ENCODE peak calls at places on chromosomes 4 and X, in nine cellular contexts. W is mammary epithelial cell, E is lower leg skin, N is endothelial cell, C is nephron progenitor cell, Z is fibroblast of mammary gland, Y is mucosa of descending colon, U is natural killer cell, D is choroid plexus epithelial cell. A is an unnamed sample.

GRCh38 chrX:65866146-65866545 is 173.7 kb downstream of the VSIG4 start:
- DNase-seq in D (no peak), N (no peak), W (peak), Y (no peak), C (no peak), Z (no peak), E (no peak), U (no peak), A (no peak)

GRCh38 chr4:185143596-185143969 is 517 bp downstream of the SLC25A4 start:
- DNase-seq in Y (peak), N (no peak), Z (no peak), U (no peak), E (peak), W (peak), C (no peak), D (peak), A (peak)

GRCh38 chrX:86845101-86845500 is 672.5 kb upstream of the KLHL4 start:
- DNase-seq in Y (no peak), Z (no peak), U (no peak), W (no peak), C (no peak), N (no peak), E (no peak), D (no peak), A (no peak)

GRCh38 chrX:110491846-110492620 is 133.4 kb downstream of the RTL9 start:
- DNase-seq in W (no peak), E (no peak), Z (peak), Y (no peak), N (no peak), C (no peak), U (no peak), D (no peak), A (no peak)

GRCh38 chr4:124278477-124278876 is 434.1 kb downstream of the ANKRD50 start:
- DNase-seq in N (no peak), D (peak), U (no peak), Y (no peak), Z (no peak), E (no peak), W (peak), C (no peak), A (no peak)

GRCh38 chr4:57249083-57249482 is 138.9 kb upstream of the IGFBP7 start:
- DNase-seq in Y (no peak), C (no peak), Z (peak), U (no peak), W (peak), N (no peak), D (peak), E (no peak), A (no peak)

GRCh38 chr4:174214102-174214878 is 69.2 kb downstream of the FBXO8 start:
- DNase-seq in E (no peak), C (peak), W (no peak), U (no peak), Y (no peak), N (no peak), Z (no peak), D (no peak), A (no peak)

GRCh38 chr4:111187108-111187507 is 564.2 kb upstream of the PITX2 start:
- DNase-seq in D (no peak), W (no peak), U (no peak), N (no peak), Y (no peak), Z (no peak), C (no peak), E (no peak), A (no peak)

GRCh38 chrX:38175140-38175539 is 45.5 kb downstream of the SRPX start:
- DNase-seq in W (peak), E (no peak), Y (no peak), N (peak), Z (no peak), U (no peak), C (peak), D (peak), A (no peak)

GRCh38 chr4:158970786-158971185 is 132.1 kb upstream of the RAPGEF2 start:
- DNase-seq in E (no peak), D (no peak), W (no peak), C (no peak), Y (no peak), U (no peak), N (no peak), Z (no peak), A (no peak)

GRCh38 chrX:154748712-154749339 is 2.1 kb downstream of the GAB3 start:
- DNase-seq in U (no peak), Z (peak), N (peak), W (peak), Y (no peak), C (peak), E (no peak), D (peak), A (peak)

GRCh38 chr4:183398298-183399129 is 45.9 kb upstream of the CDKN2AIP start:
- DNase-seq in U (peak), D (peak), N (peak), E (peak), Z (peak), C (peak), Y (peak), W (peak), A (peak)

GRCh38 chr4:186068581-186069402 is at the start of gene TLR3:
- DNase-seq in E (no peak), Y (no peak), Z (peak), D (peak), W (peak), C (no peak), U (no peak), N (no peak), A (peak)

GRCh38 chr4:95439896-95440295 is 108.9 kb downstream of the UNC5C start:
- DNase-seq in E (no peak), W (no peak), N (no peak), Y (no peak), U (no peak), Z (no peak), D (no peak), C (no peak), A (no peak)

GRCh38 chr4:139458999-139459398 is 5.1 kb downstream of the RAB33B start:
- DNase-seq in W (peak), N (no peak), Y (no peak), U (no peak), C (no peak), Z (peak), E (no peak), D (no peak), A (no peak)

GRCh38 chrX:44906041-44906440 is 33.1 kb downstream of the KDM6A start:
- DNase-seq in D (no peak), Y (no peak), C (no peak), W (no peak), U (no peak), Z (no peak), N (no peak), E (no peak), A (no peak)

GRCh38 chrX:19814240-19814639 is 73.2 kb downstream of the SH3KBP1 start:
- DNase-seq in N (no peak), C (no peak), U (no peak), Y (no peak), D (no peak), W (no peak), E (no peak), Z (no peak), A (no peak)

GRCh38 chr4:5824635-5825034 is 68.3 kb downstream of the CRMP1 start:
- DNase-seq in W (peak), C (no peak), Z (peak), D (peak), Y (no peak), U (no peak), E (no peak), N (peak), A (peak)

GRCh38 chr4:107243141-107243779 is 207.1 kb upstream of the DKK2 start:
- DNase-seq in U (no peak), C (peak), Y (peak), Z (peak), N (no peak), W (no peak), E (no peak), D (no peak), A (peak)

GRCh38 chr4:125322363-125322730 is 7.6 kb downstream of the FAT4 start:
- DNase-seq in Y (no peak), E (no peak), D (peak), Z (peak), U (no peak), W (peak), N (no peak), C (no peak), A (no peak)

GRCh38 chrX:47751670-47752069 is 85.0 kb upstream of the ZNF81 start:
- DNase-seq in Y (peak), C (peak), N (peak), E (no peak), Z (peak), W (peak), D (peak), U (no peak), A (no peak)

GRCh38 chrX:113514906-113515305 is 674.3 kb upstream of the AMOT start:
- DNase-seq in E (no peak), C (no peak), W (no peak), U (no peak), Z (no peak), N (no peak), Y (no peak), D (no peak), A (no peak)

GRCh38 chr4:17758459-17758858 is 23.0 kb downstream of the FAM184B start:
- DNase-seq in N (no peak), W (no peak), E (no peak), D (no peak), U (no peak), C (peak), Y (no peak), Z (no peak), A (no peak)

GRCh38 chr4:1250527-1250812 is 1.5 kb upstream of the CTBP1 start:
- DNase-seq in W (no peak), E (peak), C (no peak), U (no peak), Z (no peak), N (no peak), D (no peak), Y (peak), A (no peak)

GRCh38 chrX:19800821-19801220 is 86.6 kb downstream of the SH3KBP1 start:
- DNase-seq in C (no peak), Y (no peak), U (no peak), W (no peak), Z (no peak), N (no peak), E (no peak), D (no peak), A (no peak)

GRCh38 chr4:29726938-29727337 is 993.2 kb upstream of the PCDH7 start:
- DNase-seq in Y (no peak), Z (no peak), U (no peak), E (no peak), W (no peak), D (no peak), N (no peak), C (no peak), A (no peak)

GRCh38 chr4:72216539-72217277 is 184.9 kb downstream of the NPFFR2 start:
- DNase-seq in N (no peak), W (no peak), Z (no peak), D (no peak), E (no peak), C (no peak), Y (no peak), U (no peak), A (no peak)

GRCh38 chr4:86117781-86118302 is 242.0 kb downstream of the MAPK10 start:
- DNase-seq in Z (peak), C (no peak), D (peak), U (no peak), E (no peak), Y (no peak), N (no peak), W (no peak), A (peak)

GRCh38 chr4:42150653-42151567 is 1.5 kb downstream of the BEND4 start:
- DNase-seq in E (no peak), W (peak), U (no peak), Z (no peak), N (peak), Y (peak), D (no peak), C (peak), A (no peak)

GRCh38 chr4:42148453-42148852 is 4.0 kb downstream of the BEND4 start:
- DNase-seq in N (no peak), C (no peak), W (no peak), U (no peak), E (no peak), Y (no peak), D (no peak), Z (no peak), A (no peak)

GRCh38 chr4:42152507-42153504 is at the start of gene BEND4:
- DNase-seq in C (no peak), U (no peak), W (no peak), D (no peak), N (peak), Z (peak), E (no peak), Y (peak), A (no peak)

GRCh38 chr4:42149004-42149403 is 3.5 kb downstream of the BEND4 start:
- DNase-seq in N (no peak), E (no peak), Z (no peak), Y (no peak), U (no peak), W (no peak), C (no peak), D (no peak), A (no peak)

GRCh38 chr4:42151568-42152506 is 618 bp downstream of the BEND4 start:
- DNase-seq in C (peak), N (peak), Y (peak), D (no peak), U (no peak), W (no peak), E (no peak), Z (no peak), A (no peak)
- TF ChIP-seq CTCF in C (no peak), N (no peak), Y (no peak), D (no peak), U (no peak), W (no peak), E (no peak), Z (no peak), A (no peak)

GRCh38 chr4:101366331-101366730 is 19.0 kb upstream of the PPP3CA start:
- DNase-seq in N (no peak), U (no peak), Z (no peak), Y (no peak), D (peak), C (no peak), W (no peak), E (no peak), A (no peak)

GRCh38 chr4:101367201-101367600 is 19.9 kb upstream of the PPP3CA start:
- DNase-seq in C (no peak), D (peak), E (no peak), U (no peak), Y (no peak), W (peak), N (no peak), Z (peak), A (peak)

GRCh38 chr4:101370663-101371210 is 23.4 kb upstream of the PPP3CA start:
- DNase-seq in Z (no peak), W (no peak), C (no peak), N (no peak), E (no peak), D (no peak), Y (no peak), U (no peak), A (no peak)
- TF ChIP-seq CTCF in Z (no peak), W (no peak), C (no peak), N (no peak), E (no peak), D (no peak), Y (no peak), U (no peak), A (no peak)

GRCh38 chr4:14961292-14961691 is 41.0 kb upstream of the CPEB2 start:
- DNase-seq in Y (no peak), U (no peak), W (no peak), E (no peak), D (no peak), N (no peak), Z (no peak), C (no peak), A (no peak)
- TF ChIP-seq CTCF in Y (no peak), U (no peak), W (no peak), E (no peak), D (no peak), N (no peak), Z (no peak), C (no peak), A (no peak)

DNA sequence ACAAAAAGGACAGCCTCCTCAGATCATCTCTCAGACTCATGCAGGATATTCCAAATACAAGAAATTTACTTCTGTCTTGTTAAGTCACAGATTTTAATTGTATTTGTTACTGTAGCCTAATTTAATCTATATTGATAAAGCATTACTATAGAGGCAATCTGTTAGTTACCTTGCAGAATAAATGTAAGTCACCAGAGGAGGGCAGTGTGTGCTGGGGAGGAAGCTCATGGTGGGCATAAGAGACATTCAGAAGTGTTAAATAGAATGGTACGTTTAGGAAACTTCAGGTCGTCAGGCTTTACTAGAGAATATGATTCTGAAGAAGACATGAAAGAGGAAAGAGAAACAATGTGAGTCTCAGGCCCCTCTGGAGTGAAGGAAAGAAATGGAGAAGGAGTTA is 37.3 kb upstream of the INPP4B start:
- DNase-seq in N (peak), W (no peak), Z (peak), U (no peak), D (peak), Y (no peak), C (no peak), E (no peak), A (no peak)
- TF ChIP-seq CTCF in N (no peak), W (peak), Z (peak), U (no peak), D (peak), Y (no peak), C (peak), E (no peak), A (peak)

GRCh38 chr4:76582817-76583087 is 147.7 kb downstream of the SHROOM3 start:
- DNase-seq in W (no peak), D (no peak), Z (no peak), Y (no peak), U (no peak), C (no peak), E (no peak), N (no peak), A (no peak)

GRCh38 chr4:76585270-76585669 is 150.2 kb downstream of the SHROOM3 start:
- DNase-seq in Y (no peak), N (no peak), W (no peak), E (no peak), C (no peak), Z (no peak), U (no peak), D (peak), A (no peak)

GRCh38 chr4:76584235-76585152 is 149.5 kb downstream of the SHROOM3 start:
- DNase-seq in E (no peak), W (no peak), Y (no peak), N (no peak), U (no peak), D (no peak), Z (no peak), C (no peak), A (no peak)

GRCh38 chr4:76588268-76588667 is 153.2 kb downstream of the SHROOM3 start:
- DNase-seq in Y (no peak), N (no peak), U (no peak), C (peak), W (no peak), Z (no peak), D (no peak), E (no peak), A (no peak)

GRCh38 chr4:76585897-76586360 is 150.9 kb downstream of the SHROOM3 start:
- DNase-seq in U (peak), Z (no peak), Y (peak), N (peak), D (peak), W (peak), C (peak), E (peak), A (no peak)
- TF ChIP-seq CTCF in U (no peak), Z (no peak), Y (no peak), N (peak), D (peak), W (no peak), C (no peak), E (no peak), A (no peak)

DNA sequence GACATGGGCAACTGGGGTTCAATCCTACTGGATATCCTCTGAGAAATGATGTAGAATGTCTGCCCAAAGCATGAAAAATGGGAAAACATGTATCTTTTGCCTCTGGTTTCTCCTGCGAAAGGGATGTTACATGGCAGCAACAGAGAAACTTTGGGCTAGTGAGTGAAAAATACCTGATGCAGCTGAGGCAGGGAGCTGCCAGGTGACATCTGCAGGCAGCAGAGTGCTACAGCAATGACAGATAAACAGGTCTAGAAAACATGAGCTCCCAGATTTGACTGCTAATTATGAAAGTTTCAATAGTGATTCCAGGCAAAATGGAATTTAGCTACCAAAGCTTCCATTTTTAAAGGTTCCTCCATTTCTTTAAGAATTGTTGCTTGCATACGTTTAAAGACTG is 4.8 kb upstream of the CXCL1 start:
- DNase-seq in U (no peak), E (no peak), N (no peak), Y (no peak), C (no peak), D (peak), Z (no peak), W (peak), A (no peak)
- TF ChIP-seq CTCF in U (no peak), E (no peak), N (no peak), Y (no peak), C (peak), D (peak), Z (peak), W (peak), A (peak)

GRCh38 chr4:175953960-175954521 is 111.6 kb upstream of the WDR17 start:
- DNase-seq in U (no peak), C (no peak), Z (peak), D (peak), Y (no peak), W (no peak), E (no peak), N (no peak), A (no peak)
- TF ChIP-seq CTCF in U (no peak), C (peak), Z (peak), D (peak), Y (no peak), W (peak), E (no peak), N (no peak), A (peak)

DNA sequence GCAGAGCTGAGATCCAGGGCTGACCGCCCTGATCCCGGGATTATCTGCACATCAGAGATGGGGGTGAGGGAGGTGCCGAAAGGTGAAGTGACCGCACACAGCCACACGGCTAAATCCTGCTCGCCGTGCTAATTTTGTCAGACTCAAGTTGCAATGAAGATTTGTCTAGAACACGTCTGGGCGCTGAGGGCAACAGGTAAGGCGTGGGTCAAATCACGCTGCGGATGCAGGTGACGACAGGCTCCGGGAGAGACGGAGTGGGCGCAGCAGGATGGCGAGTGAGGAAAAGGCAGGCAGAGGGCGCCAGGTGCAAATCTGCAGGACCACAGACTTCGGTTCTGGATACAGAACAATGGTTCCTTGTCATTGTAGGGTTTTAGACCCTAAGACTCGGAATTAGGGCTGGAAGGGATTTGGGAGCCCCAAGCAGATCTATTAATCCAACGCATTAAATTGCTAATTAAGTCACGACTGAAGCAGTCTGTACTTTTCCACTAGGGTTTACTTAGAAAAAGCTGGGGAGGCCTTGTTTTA is 1.9 kb upstream of the TBC1D14 start:
- DNase-seq in C (peak), Y (peak), N (peak), E (peak), U (no peak), W (no peak), Z (peak), D (peak), A (peak)
- TF ChIP-seq CTCF in C (no peak), Y (peak), N (no peak), E (no peak), U (no peak), W (peak), Z (peak), D (peak), A (peak)

A was measured in osteoblast.